ENCODE peak calls at places on chromosomes 5 and 9, in eight cellular contexts. L, R, B, A, C, N, M and J are unnamed samples.

GRCh38 chr5:108028411-108028810 is 353.5 kb downstream of the FBXL17 start:
- DNase-seq in R (no peak), L (no peak), N (no peak), M (no peak), A (no peak), C (peak), B (no peak), J (no peak)

GRCh38 chr5:8949908-8950307 is 596.0 kb downstream of the SEMA5A start:
- DNase-seq in L (no peak), C (no peak), A (no peak), R (no peak), N (no peak), M (no peak), B (no peak), J (no peak)

GRCh38 chr9:92506184-92506857 is 24.0 kb upstream of the ASPN start:
- DNase-seq in R (no peak), B (no peak), M (no peak), C (no peak), N (no peak), L (no peak), A (no peak), J (peak)

GRCh38 chr9:32863291-32863690 is 80.0 kb downstream of the TMEM215 start:
- DNase-seq in C (no peak), L (no peak), B (no peak), N (no peak), A (no peak), R (no peak), M (no peak), J (no peak)

GRCh38 chr5:181260720-181261319 is at the start of gene TRIM52:
- DNase-seq in C (peak), R (peak), N (peak), A (peak), M (peak), L (peak), B (peak), J (peak)

GRCh38 chr9:125387861-125388524 is 126.4 kb downstream of the GAPVD1 start:
- DNase-seq in A (no peak), B (no peak), L (no peak), N (no peak), C (no peak), M (no peak), R (no peak), J (no peak)

GRCh38 chr5:181047921-181048320 is 7.9 kb downstream of the BTNL9 start:
- DNase-seq in C (no peak), R (no peak), N (no peak), M (no peak), L (no peak), A (no peak), B (no peak), J (no peak)

GRCh38 chr5:149283611-149284480 is 12.2 kb downstream of the AFAP1L1 start:
- DNase-seq in C (no peak), L (no peak), N (no peak), B (peak), A (no peak), R (no peak), M (no peak), J (no peak)

GRCh38 chr5:6772886-6773285 is 59.7 kb downstream of the TENT4A start:
- DNase-seq in M (no peak), B (no peak), R (no peak), C (no peak), A (no peak), L (no peak), N (no peak), J (no peak)

GRCh38 chr5:106985174-106985573 is 685.6 kb downstream of the EFNA5 start:
- DNase-seq in M (no peak), N (no peak), R (no peak), B (no peak), L (no peak), C (no peak), A (no peak), J (no peak)

GRCh38 chr5:1002836-1003235 is 5.8 kb upstream of the NKD2 start:
- DNase-seq in A (peak), R (peak), C (no peak), N (no peak), L (no peak), B (no peak), M (peak), J (peak)

GRCh38 chr5:115456539-115456938 is 88.0 kb downstream of the FEM1C start:
- DNase-seq in R (no peak), B (no peak), L (no peak), N (peak), A (no peak), C (no peak), M (peak), J (no peak)

GRCh38 chr5:141825836-141826560 is 52.2 kb downstream of the PCDH1 start:
- DNase-seq in B (no peak), N (no peak), A (no peak), M (no peak), C (no peak), R (no peak), L (no peak), J (no peak)

GRCh38 chr5:38548064-38548759 is 8.2 kb downstream of the LIFR start:
- DNase-seq in B (no peak), N (no peak), C (peak), R (no peak), L (no peak), A (no peak), M (no peak), J (no peak)

GRCh38 chr5:50325237-50325832 is 115.8 kb downstream of the EMB start:
- DNase-seq in N (no peak), C (peak), M (no peak), B (no peak), L (no peak), A (no peak), R (no peak), J (no peak)

GRCh38 chr5:53260446-53260845 is 150.9 kb upstream of the MOCS2 start:
- DNase-seq in N (no peak), C (no peak), A (no peak), M (no peak), L (no peak), R (no peak), B (no peak), J (no peak)

GRCh38 chr9:1050125-1050895 is at the start of gene DMRT2:
- DNase-seq in R (peak), L (peak), A (peak), B (peak), C (peak), N (peak), M (peak), J (peak)

GRCh38 chr9:134839441-134840125 is 41.0 kb upstream of the FCN2 start:
- DNase-seq in N (no peak), M (no peak), A (no peak), L (no peak), B (no peak), R (no peak), C (no peak), J (no peak)

GRCh38 chr5:96379862-96380261 is 53.2 kb downstream of the PCSK1 start:
- DNase-seq in A (no peak), N (no peak), L (no peak), B (no peak), M (no peak), R (no peak), C (no peak), J (no peak)

GRCh38 chr5:54226215-54226614 is 84.2 kb downstream of the ARL15 start:
- DNase-seq in N (no peak), C (no peak), R (no peak), L (no peak), A (no peak), B (no peak), M (no peak), J (no peak)

GRCh38 chr5:33994845-33995244 is 10.4 kb upstream of the SLC45A2 start:
- DNase-seq in M (no peak), R (no peak), A (no peak), C (no peak), L (no peak), B (no peak), N (no peak), J (no peak)

GRCh38 chr5:10151656-10152055 is 98.0 kb downstream of the ATPSCKMT start:
- DNase-seq in C (no peak), M (no peak), N (no peak), R (no peak), B (no peak), L (no peak), A (no peak), J (no peak)

GRCh38 chr5:120464627-120465280 is 654 bp downstream of the PRR16 start:
- DNase-seq in C (peak), N (peak), M (peak), L (peak), B (peak), A (peak), R (no peak), J (peak)

GRCh38 chr5:96675882-96676281 is 13.7 kb downstream of the CAST start:
- DNase-seq in L (no peak), C (peak), A (no peak), M (no peak), N (no peak), R (no peak), B (no peak), J (no peak)

GRCh38 chr9:36470891-36471290 is 70.8 kb upstream of the RNF38 start:
- DNase-seq in N (peak), B (peak), C (peak), L (peak), M (peak), A (peak), R (no peak), J (peak)

DNA sequence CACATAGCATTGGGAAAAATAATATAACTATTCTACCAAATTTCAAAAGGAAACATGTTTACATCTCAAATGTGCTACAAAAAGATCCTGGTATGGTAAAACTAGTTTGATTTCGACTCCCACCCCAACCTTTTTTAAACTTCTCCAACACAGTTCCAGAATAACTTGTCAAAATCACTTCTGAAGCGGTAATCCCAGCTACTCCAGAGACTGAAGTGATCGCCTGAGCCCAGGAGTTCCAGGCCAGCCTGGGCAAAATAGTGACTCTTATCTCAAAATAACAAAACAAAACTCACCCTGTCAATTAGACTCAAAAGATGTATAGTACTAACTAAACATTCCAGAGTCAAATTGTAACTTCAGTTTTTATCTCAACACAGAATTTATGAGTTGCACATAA is 71.3 kb upstream of the RNF38 start:
- DNase-seq in A (no peak), B (no peak), N (no peak), L (no peak), C (peak), M (no peak), R (no peak), J (no peak)
- H3K4me3 ChIP-seq in A (peak), B (no peak), N (peak), L (no peak), C (peak), M (no peak), R (no peak), J (peak)

GRCh38 chr5:69024241-69024651 is 69.6 kb upstream of the SLC30A5 start:
- DNase-seq in B (no peak), M (peak), N (no peak), R (no peak), C (peak), A (no peak), L (no peak), J (no peak)
- TF ChIP-seq POLR2A in B (no peak), M (no peak), N (no peak), R (no peak), C (no peak), A (no peak), L (no peak), J (no peak)

GRCh38 chr5:113202904-113203716 is 226.5 kb downstream of the DCP2 start:
- DNase-seq in B (peak), A (peak), L (peak), C (peak), N (no peak), M (no peak), R (peak), J (peak)

GRCh38 chr5:113205807-113206206 is 229.0 kb downstream of the TSSK1B start:
- DNase-seq in A (no peak), C (peak), N (no peak), L (no peak), B (no peak), M (no peak), R (no peak), J (no peak)

GRCh38 chr5:113201715-113202114 is 225.1 kb downstream of the DCP2 start:
- DNase-seq in B (no peak), L (no peak), N (no peak), C (peak), A (no peak), R (no peak), M (no peak), J (no peak)

GRCh38 chr5:113204525-113205161 is 228.0 kb downstream of the DCP2 start:
- DNase-seq in M (peak), A (no peak), N (peak), B (peak), L (peak), C (no peak), R (peak), J (peak)

GRCh38 chr5:113205323-113205722 is 228.7 kb downstream of the DCP2 start:
- DNase-seq in L (no peak), N (no peak), B (no peak), M (no peak), C (no peak), R (no peak), A (no peak), J (no peak)
- H3K4me3 ChIP-seq in L (no peak), N (no peak), B (no peak), M (no peak), C (no peak), R (no peak), A (no peak), J (no peak)

GRCh38 chr5:174234388-174234787 is 188.9 kb downstream of the NSG2 start:
- DNase-seq in C (no peak), R (no peak), M (no peak), N (no peak), A (no peak), L (no peak), B (no peak), J (no peak)
- TF ChIP-seq POLR2A in C (no peak), R (no peak), M (no peak), N (no peak), A (no peak), L (no peak), B (no peak), J (no peak)

GRCh38 chr5:35485487-35485886 is 132.2 kb upstream of the SPEF2 start:
- DNase-seq in M (no peak), C (no peak), L (no peak), N (no peak), R (no peak), B (no peak), A (no peak), J (no peak)

GRCh38 chr5:35484241-35484640 is 133.4 kb upstream of the SPEF2 start:
- DNase-seq in A (no peak), N (no peak), R (no peak), C (no peak), B (no peak), L (no peak), M (no peak), J (no peak)

GRCh38 chr5:35488055-35488454 is 129.6 kb upstream of the SPEF2 start:
- DNase-seq in R (no peak), A (no peak), L (no peak), C (no peak), B (no peak), M (no peak), N (no peak), J (no peak)

GRCh38 chr5:35487255-35488035 is 130.2 kb upstream of the SPEF2 start:
- DNase-seq in A (no peak), M (no peak), R (no peak), C (no peak), B (no peak), N (no peak), L (no peak), J (no peak)

GRCh38 chr5:35488786-35489185 is 128.9 kb upstream of the SPEF2 start:
- DNase-seq in L (no peak), A (no peak), N (no peak), M (no peak), R (no peak), B (no peak), C (no peak), J (no peak)
- H3K4me3 ChIP-seq in L (no peak), A (no peak), N (no peak), M (no peak), R (no peak), B (no peak), C (no peak), J (no peak)

DNA sequence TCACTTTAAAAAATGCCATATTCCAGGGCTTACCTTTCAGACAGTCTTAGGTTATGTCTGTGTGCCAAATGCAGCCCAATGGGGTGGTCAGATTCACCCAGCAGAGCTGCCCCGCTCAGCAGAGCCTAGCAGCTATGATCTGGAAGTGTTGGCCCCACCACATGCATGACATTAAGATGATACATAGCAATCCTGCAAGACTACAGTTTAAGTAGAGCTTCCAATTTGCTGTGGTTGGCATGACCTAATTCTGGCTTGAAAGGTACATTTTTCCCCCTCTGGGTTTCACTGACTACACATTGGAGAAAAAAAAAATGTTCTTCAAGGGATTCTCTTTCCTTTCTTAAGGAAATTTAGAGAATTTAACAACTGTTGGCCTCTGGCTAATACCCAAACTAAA is 22.5 kb downstream of the MEF2C start:
- DNase-seq in R (no peak), M (no peak), B (no peak), C (no peak), A (no peak), N (no peak), L (no peak), J (no peak)
- TF ChIP-seq POLR2A in R (no peak), M (no peak), B (no peak), C (no peak), A (no peak), N (no peak), L (no peak), J (no peak)

DNA sequence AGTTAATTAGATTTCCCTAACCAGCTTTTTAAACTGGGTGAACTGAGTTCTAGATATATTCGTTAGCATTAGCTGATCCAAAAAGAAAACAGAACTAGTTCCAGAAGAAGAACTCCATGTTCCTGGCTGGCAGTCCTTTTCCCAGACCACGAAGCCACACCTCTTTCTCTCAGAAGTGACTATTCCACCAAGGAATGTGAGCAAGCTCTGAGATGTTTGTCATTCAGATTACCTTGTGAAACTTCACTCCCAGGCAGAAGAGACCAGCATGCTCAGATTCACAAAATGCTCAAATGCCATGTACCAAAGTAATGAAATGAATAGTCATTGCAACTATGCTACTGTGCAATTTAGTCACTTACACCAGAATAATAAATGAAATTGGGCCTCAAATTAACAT is 4.4 kb upstream of the SSBP2 start:
- DNase-seq in R (peak), L (no peak), B (peak), N (peak), C (peak), A (peak), M (peak), J (peak)
- H3K4me3 ChIP-seq in R (no peak), L (no peak), B (no peak), N (no peak), C (no peak), A (no peak), M (no peak), J (no peak)

GRCh38 chr5:43555895-43556606 is 826 bp downstream of the PAIP1 start:
- DNase-seq in B (peak), L (peak), A (peak), R (peak), N (peak), C (peak), M (peak), J (peak)
- TF ChIP-seq POLR2A in B (peak), L (no peak), A (no peak), R (no peak), N (no peak), C (peak), M (no peak), J (no peak)

GRCh38 chr9:7394007-7394774 is 405.4 kb downstream of the DMAC1 start:
- DNase-seq in C (no peak), A (no peak), M (no peak), L (no peak), R (no peak), B (no peak), N (no peak), J (no peak)
- H3K4me3 ChIP-seq in C (no peak), A (no peak), M (no peak), L (no peak), R (no peak), B (no peak), N (no peak), J (no peak)

DNA sequence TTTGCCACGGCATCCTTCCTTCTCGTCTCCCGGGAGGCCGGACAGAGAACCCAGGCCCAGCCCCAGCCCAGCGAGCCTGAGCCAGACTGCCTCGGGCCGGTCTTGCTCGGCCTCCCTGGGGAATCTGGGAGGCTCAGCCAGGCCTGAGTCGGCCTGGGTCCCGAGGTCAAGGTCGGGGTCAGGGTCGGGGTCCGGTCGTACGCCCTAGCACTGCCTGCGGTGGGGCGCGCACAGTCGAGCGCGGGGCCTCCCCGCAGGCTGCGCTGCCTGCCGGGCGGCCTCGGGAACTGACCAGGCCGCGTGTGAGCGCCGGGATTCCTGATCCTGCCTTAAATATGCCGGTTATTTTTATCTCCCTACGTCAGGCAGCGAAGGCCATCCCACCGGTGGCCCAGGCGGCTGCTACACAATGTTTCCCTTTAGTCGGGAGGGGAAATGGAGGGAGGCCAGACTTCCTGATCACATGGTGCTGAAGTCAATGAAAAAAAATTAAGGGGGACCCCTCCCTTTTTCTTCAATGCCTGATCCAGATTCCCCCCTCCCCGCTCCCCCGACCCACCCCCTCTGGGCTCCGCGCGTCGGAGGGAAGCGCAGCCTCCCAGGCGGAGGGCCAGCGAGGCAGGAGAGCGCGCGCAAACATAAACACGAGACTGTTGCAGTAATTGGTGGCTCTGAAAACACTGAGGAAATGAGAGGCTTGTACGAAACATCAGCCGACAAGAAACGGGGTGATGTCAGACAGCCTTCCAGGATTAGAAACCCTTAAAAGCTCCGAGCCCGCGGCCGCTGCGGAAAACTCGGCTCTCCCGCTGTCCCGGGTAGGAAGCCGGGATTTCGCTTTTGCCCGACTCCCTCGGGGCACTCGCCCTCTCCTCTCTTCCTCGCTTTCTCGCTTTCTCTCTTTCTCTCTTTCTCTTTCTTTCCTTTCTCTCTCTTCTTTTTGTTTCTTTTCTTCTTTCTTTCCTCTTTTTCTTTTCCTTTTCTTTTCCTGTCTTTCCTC is 148.2 kb upstream of the KLF4 start:
- DNase-seq in R (peak), B (peak), A (peak), L (peak), N (peak), M (peak), C (peak), J (peak)
- TF ChIP-seq POLR2A in R (peak), B (peak), A (peak), L (peak), N (peak), M (peak), C (peak), J (peak)